ENCODE peak calls at places on chromosomes 4 and X, in four cellular contexts. One of them, this sample, is unnamed.

GRCh38 chr4:10688022-10688421 is 3.5 kb upstream of the CLNK start:
- DNase-seq in left ventricle myocardium superior: no peak
- DNase-seq in left colon: no peak
- DNase-seq in HFFc6: no peak
- DNase-seq in this sample: no peak

GRCh38 chr4:79403356-79403755 is 4.7 kb downstream of the GK2 start:
- DNase-seq in left ventricle myocardium superior: no peak
- DNase-seq in left colon: no peak
- DNase-seq in HFFc6: no peak
- DNase-seq in this sample: no peak

GRCh38 chr4:82499705-82500104 is 62.1 kb downstream of the TMEM150C start:
- DNase-seq in left ventricle myocardium superior: no peak
- DNase-seq in left colon: no peak
- DNase-seq in HFFc6: no peak
- DNase-seq in this sample: no peak

GRCh38 chr4:4306920-4307319 is 16.9 kb downstream of the ZBTB49 start:
- DNase-seq in left ventricle myocardium superior: no peak
- DNase-seq in left colon: no peak
- DNase-seq in HFFc6: no peak
- DNase-seq in this sample: no peak

GRCh38 chr4:6658635-6659075 is 18.2 kb downstream of the MRFAP1 start:
- DNase-seq in left ventricle myocardium superior: peak
- DNase-seq in left colon: peak
- DNase-seq in HFFc6: no peak
- DNase-seq in this sample: no peak

GRCh38 chrX:150690126-150690525 is 3.1 kb upstream of the MTMR1 start:
- DNase-seq in left ventricle myocardium superior: no peak
- DNase-seq in left colon: no peak
- DNase-seq in HFFc6: peak
- DNase-seq in this sample: peak

GRCh38 chrX:10620121-10620699 is at the start of gene MID1:
- DNase-seq in left ventricle myocardium superior: peak
- DNase-seq in left colon: peak
- DNase-seq in HFFc6: peak
- DNase-seq in this sample: peak

GRCh38 chr4:124946696-124947095 is 234.2 kb upstream of the ANKRD50 start:
- DNase-seq in left ventricle myocardium superior: no peak
- DNase-seq in left colon: no peak
- DNase-seq in HFFc6: no peak
- DNase-seq in this sample: no peak

GRCh38 chrX:39907964-39908616 is 189.7 kb downstream of the BCOR start:
- DNase-seq in left ventricle myocardium superior: peak
- DNase-seq in left colon: no peak
- DNase-seq in HFFc6: peak
- DNase-seq in this sample: peak

GRCh38 chrX:5681159-5681558 is 547.5 kb downstream of the NLGN4X start:
- DNase-seq in left ventricle myocardium superior: no peak
- DNase-seq in left colon: no peak
- DNase-seq in HFFc6: no peak
- DNase-seq in this sample: no peak

GRCh38 chrX:154383359-154384283 is 4.5 kb downstream of the EMD start:
- DNase-seq in left ventricle myocardium superior: no peak
- DNase-seq in left colon: no peak
- DNase-seq in HFFc6: no peak
- DNase-seq in this sample: no peak

GRCh38 chr4:166324321-166324720 is 451.3 kb downstream of the TLL1 start:
- DNase-seq in left ventricle myocardium superior: no peak
- DNase-seq in left colon: peak
- DNase-seq in HFFc6: peak
- DNase-seq in this sample: no peak

GRCh38 chrX:153668423-153669173 is 5.0 kb downstream of the PNCK start:
- DNase-seq in left ventricle myocardium superior: no peak
- DNase-seq in left colon: no peak
- DNase-seq in HFFc6: no peak
- DNase-seq in this sample: no peak